ENCODE peak calls at places on chromosomes 1 and 21, in five cellular contexts. U is astrocyte, M is neuronal stem cell, C is A549, Q is MM.1S. N is an unnamed sample.

GRCh38 chr1:21927531-21928237 is 9.4 kb downstream of the HSPG2 start:
- DNase-seq in C (peak), M (no peak), Q (no peak), U (no peak), N (no peak)

GRCh38 chr1:109635862-109636200 is 16.2 kb downstream of the AMPD2 start:
- DNase-seq in U (no peak), C (no peak), Q (no peak), M (no peak), N (no peak)

GRCh38 chr21:21460979-21461378 is 462.8 kb downstream of the NCAM2 start:
- DNase-seq in M (no peak), Q (no peak), C (no peak), U (no peak), N (no peak)

GRCh38 chr1:9606948-9607347 is 18.2 kb downstream of the TMEM201 start:
- DNase-seq in C (no peak), U (no peak), Q (no peak), M (no peak), N (no peak)

GRCh38 chr1:98086796-98087195 is 166.0 kb upstream of the DPYD start:
- DNase-seq in C (peak), Q (no peak), U (peak), M (peak), N (peak)

GRCh38 chr1:108057536-108057935 is 92.6 kb upstream of the VAV3 start:
- DNase-seq in U (no peak), M (no peak), C (no peak), Q (no peak), N (no peak)

GRCh38 chr1:58390051-58390450 is 156.5 kb downstream of the OMA1 start:
- DNase-seq in M (no peak), U (no peak), Q (no peak), C (no peak), N (no peak)

GRCh38 chr1:22500058-22500457 is 48.4 kb downstream of the ZBTB40 start:
- DNase-seq in U (no peak), Q (no peak), C (no peak), M (no peak), N (no peak)

GRCh38 chr1:160308451-160309182 is 23.7 kb upstream of the PEX19 start:
- DNase-seq in M (no peak), U (no peak), Q (no peak), C (no peak), N (no peak)

GRCh38 chr1:14777516-14778506 is 179.3 kb downstream of the KAZN start:
- DNase-seq in Q (no peak), M (no peak), C (no peak), U (no peak), N (no peak)
- H3K4me2 ChIP-seq in Q (peak), M (no peak), C (no peak), U (no peak), N (no peak)

GRCh38 chr1:172726740-172727139 is 67.8 kb downstream of the FASLG start:
- DNase-seq in U (no peak), Q (no peak), C (no peak), M (no peak), N (no peak)

GRCh38 chr1:172727275-172727674 is 68.4 kb downstream of the FASLG start:
- DNase-seq in U (no peak), Q (no peak), C (no peak), M (no peak), N (no peak)

GRCh38 chr1:172723251-172723650 is 64.3 kb downstream of the FASLG start:
- DNase-seq in M (no peak), Q (no peak), C (no peak), U (peak), N (peak)

GRCh38 chr1:172727956-172728603 is 69.2 kb downstream of the FASLG start:
- DNase-seq in C (peak), U (no peak), Q (peak), M (no peak), N (peak)

DNA sequence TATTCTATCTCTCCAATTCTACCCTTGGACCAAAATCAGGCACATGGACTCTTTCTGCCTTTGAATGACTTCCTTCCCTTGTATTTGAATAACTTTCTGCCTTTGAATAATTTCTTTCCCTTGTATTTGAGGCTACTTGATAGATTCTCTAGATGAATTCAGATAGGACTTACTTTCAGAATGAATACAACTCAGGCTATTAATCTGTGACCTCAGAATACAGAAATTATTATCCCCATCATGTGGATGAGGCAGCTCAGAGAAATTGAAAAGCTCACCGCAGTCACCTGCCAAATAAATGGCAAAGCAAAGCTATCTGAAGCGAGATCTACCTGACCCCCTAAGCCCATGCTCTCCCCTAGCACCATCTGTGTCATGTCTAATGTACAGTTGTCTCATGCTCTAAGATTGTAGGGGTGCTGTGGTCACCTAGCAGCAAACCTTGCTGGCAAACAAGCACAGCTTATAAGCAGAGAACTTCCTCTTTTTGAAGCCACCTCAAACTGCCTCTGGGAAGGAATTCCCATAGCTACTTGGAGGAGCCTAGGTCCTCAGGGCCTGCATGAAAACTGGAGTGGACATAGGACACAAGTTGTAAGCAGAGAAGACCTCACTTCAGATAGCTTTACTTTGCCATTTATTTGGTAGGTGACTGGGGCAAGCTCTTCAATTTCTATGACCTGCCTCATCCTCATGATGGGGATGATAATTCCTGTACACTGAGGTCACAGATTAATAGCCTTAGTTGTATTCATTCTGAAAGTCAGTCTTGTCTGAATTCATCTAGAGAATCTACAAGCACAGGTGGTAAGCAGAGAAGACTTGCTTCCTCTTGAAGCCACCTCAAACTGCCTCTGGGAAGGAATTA is 66.1 kb downstream of the FASLG start:
- DNase-seq in U (no peak), Q (no peak), M (no peak), C (no peak), N (no peak)
- H3K4me2 ChIP-seq in U (no peak), Q (no peak), M (no peak), C (no peak), N (no peak)

DNA sequence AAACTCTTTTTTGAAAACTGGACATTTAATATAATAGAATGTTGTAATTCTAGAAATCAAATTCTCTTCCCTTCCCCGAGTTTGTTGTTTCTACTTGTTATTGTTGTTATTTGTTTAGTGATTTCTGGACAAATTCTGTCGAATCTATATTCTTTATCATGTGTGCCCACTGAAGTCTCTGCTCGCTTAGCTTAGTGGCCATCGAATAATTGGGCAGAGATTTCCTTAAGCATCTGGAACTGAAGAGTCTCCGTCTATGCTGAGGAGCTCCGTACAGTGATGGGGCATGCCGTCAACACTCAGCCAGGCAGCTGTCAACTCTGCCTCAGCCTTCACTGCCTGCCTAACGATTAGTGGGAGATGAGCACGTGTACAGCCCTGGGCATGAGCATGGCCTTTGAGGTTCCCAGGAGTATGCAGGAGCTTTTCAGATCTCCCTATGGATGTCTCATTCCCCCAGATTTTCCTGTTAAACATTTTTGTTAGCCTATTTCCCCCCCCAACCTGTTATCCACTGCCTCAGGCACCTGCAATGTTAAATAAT is 66.8 kb downstream of the SLX9 start:
- DNase-seq in Q (no peak), M (no peak), U (no peak), C (no peak), N (no peak)
- H3K4me2 ChIP-seq in Q (no peak), M (no peak), U (no peak), C (no peak), N (no peak)

GRCh38 chr1:30870656-30871055 is 37.9 kb downstream of the SDC3 start:
- DNase-seq in Q (no peak), M (no peak), C (no peak), U (no peak), N (no peak)

GRCh38 chr1:30870035-30870434 is 38.5 kb downstream of the SDC3 start:
- DNase-seq in Q (no peak), U (no peak), M (no peak), C (no peak), N (no peak)

GRCh38 chr1:30867537-30867936 is 41.0 kb downstream of the SDC3 start:
- DNase-seq in C (no peak), Q (no peak), U (no peak), M (no peak), N (no peak)

GRCh38 chr1:30866594-30866993 is 42.0 kb downstream of the SDC3 start:
- DNase-seq in C (no peak), U (no peak), M (no peak), Q (no peak), N (no peak)

GRCh38 chr1:30868833-30869435 is 39.6 kb downstream of the SDC3 start:
- DNase-seq in C (no peak), Q (no peak), M (no peak), U (no peak), N (no peak)
- H3K4me2 ChIP-seq in C (no peak), Q (no peak), M (no peak), U (no peak), N (no peak)

DNA sequence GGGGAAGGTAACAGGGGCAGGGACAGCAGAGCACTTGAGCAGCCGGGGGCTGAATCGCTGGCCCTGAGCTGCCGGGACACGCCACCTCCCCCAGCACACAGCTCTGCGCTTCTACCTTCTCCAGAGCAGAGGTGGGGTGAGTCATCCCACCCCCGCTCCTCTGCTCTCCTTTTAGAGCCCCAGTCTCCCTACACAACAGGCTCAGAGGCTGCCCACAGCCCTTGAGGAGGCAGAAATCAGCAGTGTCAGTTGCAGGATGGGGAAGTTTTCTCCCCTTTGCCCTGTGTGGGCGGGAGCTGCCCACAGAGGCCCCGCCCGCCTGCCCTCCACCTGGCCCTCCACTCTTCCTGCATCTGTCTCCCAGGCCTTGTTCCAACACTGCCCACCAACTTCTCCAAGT is 94.6 kb downstream of the STUM start:
- DNase-seq in C (no peak), Q (no peak), M (no peak), U (peak), N (peak)
- H3K4me2 ChIP-seq in C (no peak), Q (no peak), M (no peak), U (peak), N (no peak)

DNA sequence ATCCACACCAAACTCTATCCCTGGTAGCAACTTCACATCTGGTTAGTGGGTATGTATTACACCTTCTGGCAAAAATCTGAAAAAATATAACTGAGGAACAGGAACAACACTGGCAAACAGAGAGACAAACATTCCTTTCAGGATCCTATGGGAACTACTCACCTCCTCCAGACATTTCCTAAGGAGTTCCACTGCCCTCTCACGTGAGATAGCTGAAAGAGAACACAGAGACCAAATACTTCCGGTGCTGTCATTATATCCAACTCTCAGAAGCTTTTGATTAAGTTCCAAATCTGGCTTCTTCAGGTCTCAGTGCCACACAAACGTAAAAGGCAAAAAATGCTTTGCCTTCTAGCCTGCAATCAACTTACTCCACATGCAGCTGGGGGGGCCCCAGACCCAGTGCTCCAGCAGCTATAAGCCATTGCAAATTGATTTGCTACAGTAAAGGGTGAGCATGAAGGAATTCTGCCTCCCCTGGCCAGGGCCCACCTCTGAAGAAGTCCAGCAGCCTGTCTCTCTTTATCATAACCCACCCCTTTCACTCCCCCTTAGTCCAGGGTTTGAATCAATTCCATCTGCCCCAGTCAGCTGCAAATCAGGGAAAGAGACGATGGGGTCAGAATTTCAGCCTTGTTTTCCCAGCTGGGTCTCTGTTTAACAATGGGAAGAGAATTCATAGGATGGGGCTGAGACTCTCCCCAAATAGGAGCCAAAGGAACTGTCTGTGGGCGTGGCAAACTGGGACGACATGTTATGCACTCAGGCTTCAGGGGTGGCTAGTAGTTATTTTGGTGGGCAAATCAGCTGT is 32.2 kb downstream of the TFAP2E start:
- DNase-seq in C (no peak), Q (no peak), U (peak), M (no peak), N (peak)
- H3K4me2 ChIP-seq in C (no peak), Q (no peak), U (peak), M (no peak), N (no peak)

DNA sequence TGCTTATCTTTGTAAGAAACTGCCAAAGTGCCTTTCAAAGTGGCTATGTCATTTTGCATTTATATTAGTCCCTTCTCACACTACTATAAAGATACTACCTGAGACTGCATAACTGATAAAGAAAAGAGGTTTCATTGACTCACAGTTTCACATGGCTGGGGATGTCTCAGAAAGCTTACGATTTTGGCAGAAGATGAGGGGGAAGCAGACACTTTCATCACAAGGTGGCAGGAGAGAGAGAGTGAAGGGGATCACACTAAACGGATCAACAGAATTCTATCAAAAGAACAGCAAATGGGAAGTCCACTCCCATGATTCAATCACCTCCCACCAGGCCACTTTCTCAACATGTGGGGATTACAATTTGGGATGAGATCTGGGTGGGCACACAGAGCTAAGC is 1352.0 kb upstream of the B3GALT2 start:
- DNase-seq in C (no peak), Q (peak), U (no peak), M (no peak), N (no peak)
- H3K4me2 ChIP-seq in C (no peak), Q (no peak), U (no peak), M (no peak), N (no peak)

GRCh38 chr1:155485945-155486344 is 76.7 kb downstream of the ASH1L start:
- DNase-seq in M (no peak), C (no peak), U (no peak), Q (peak), N (no peak)
- H3K4me2 ChIP-seq in M (no peak), C (no peak), U (no peak), Q (peak), N (no peak)

GRCh38 chr1:196651637-196652215 is at the start of gene CFH:
- DNase-seq in U (peak), C (peak), Q (peak), M (no peak), N (peak)
- H3K4me2 ChIP-seq in U (peak), C (peak), Q (peak), M (no peak), N (peak)

DNA sequence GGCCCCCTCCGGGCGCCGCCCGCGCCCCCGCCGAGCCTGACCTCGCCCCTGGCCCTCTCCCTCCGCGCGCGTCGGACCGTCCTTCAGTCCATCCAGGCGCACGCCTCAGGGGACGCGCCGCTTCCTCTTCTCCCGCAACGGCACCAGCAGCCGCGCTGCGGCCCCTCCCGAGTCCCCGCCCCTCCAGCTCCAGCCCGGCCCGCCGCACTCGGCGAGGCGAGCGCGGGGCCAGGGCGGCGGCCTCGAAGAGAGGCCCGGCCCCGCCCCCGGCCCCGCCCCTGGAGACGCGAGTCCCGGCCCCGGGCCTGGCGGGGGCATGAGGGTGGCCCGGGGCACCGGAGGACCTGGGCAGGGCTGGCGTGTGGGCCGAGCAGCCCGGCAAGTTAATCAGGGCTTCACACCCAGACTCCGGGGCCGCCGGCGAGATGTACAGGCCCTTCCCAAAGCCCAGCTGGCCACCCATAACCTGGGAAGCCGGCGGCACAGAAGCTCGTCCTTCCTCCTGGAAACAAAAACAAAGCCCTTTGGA is at the start of gene IGSF3:
- DNase-seq in M (peak), U (no peak), C (peak), Q (peak), N (peak)
- H3K4me2 ChIP-seq in M (peak), U (peak), C (peak), Q (peak), N (peak)

N was measured in fibroblast of lung.